ENCODE peak calls at places on chromosome 1, in ten cellular contexts. I is heart right ventricle, G is choroid plexus epithelial cell, R is Peyer's patch, N is MM.1S, A is cardiac fibroblast, J is cardiac muscle cell, U is colonic mucosa, V is right lobe of liver, B is Panc1. X is an unnamed sample.

GRCh38 chr1:51622455-51622913 is 5.6 kb downstream of the OSBPL9 start:
- DNase-seq in I (no peak), G (peak; percentile 72), R (no peak), N (no peak), A (peak; percentile 61), J (peak; percentile 58), U (peak; percentile 36), V (peak; percentile 45), B (peak; percentile 48), X (no peak)

GRCh38 chr1:152044386-152044785 is 7.6 kb upstream of the S100A11 start:
- DNase-seq in I (no peak), G (no peak), R (no peak), N (no peak), A (peak; percentile 69), J (peak; percentile 55), U (no peak), V (no peak), B (no peak), X (no peak)

GRCh38 chr1:151739590-151740355 is 18.5 kb downstream of the RIIAD1 start:
- DNase-seq in I (no peak), G (no peak), R (no peak), N (no peak), A (no peak), J (no peak), U (no peak), V (no peak), B (no peak), X (no peak)

GRCh38 chr1:213987876-213988638 is at the start of gene PROX1:
- DNase-seq in I (peak; percentile 75), G (peak; percentile 86), R (peak; percentile 83), N (peak; percentile 91), A (peak; percentile 91), J (peak; percentile 92), U (peak; percentile 89), V (peak; percentile 82), B (no peak), X (peak; percentile 13)

GRCh38 chr1:164504699-164505098 is 54.3 kb upstream of the PBX1 start:
- DNase-seq in I (no peak), G (peak; percentile 56), R (no peak), N (no peak), A (peak; percentile 23), J (peak; percentile 63), U (no peak), V (no peak), B (no peak), X (no peak)

GRCh38 chr1:212620293-212620692 is 11.7 kb downstream of the ATF3 start:
- DNase-seq in I (no peak), G (no peak), R (no peak), N (no peak), A (no peak), J (no peak), U (no peak), V (no peak), B (no peak), X (no peak)

GRCh38 chr1:172399369-172400072 is 21.0 kb upstream of the C1orf105 start:
- DNase-seq in I (no peak), G (peak; percentile 94), R (no peak), N (peak; percentile 45), A (peak; percentile 97), J (peak; percentile 98), U (peak; percentile 40), V (no peak), B (peak; percentile 85), X (no peak)

GRCh38 chr1:17903386-17903785 is 148.3 kb downstream of the ACTL8 start:
- DNase-seq in I (no peak), G (no peak), R (no peak), N (no peak), A (no peak), J (peak; percentile 22), U (no peak), V (no peak), B (no peak), X (no peak)

GRCh38 chr1:46401964-46402626 is 8.0 kb downstream of the FAAH start:
- DNase-seq in I (peak; percentile 27), G (peak; percentile 98), R (peak; percentile 87), N (no peak), A (peak; percentile 98), J (peak; percentile 98), U (peak; percentile 93), V (peak; percentile 70), B (no peak), X (no peak)

GRCh38 chr1:238123201-238123600 is 232.5 kb upstream of the ZP4 start:
- DNase-seq in I (no peak), G (no peak), R (no peak), N (no peak), A (no peak), J (no peak), U (no peak), V (no peak), B (no peak), X (no peak)

GRCh38 chr1:54517536-54517935 is 30.5 kb upstream of the ACOT11 start:
- DNase-seq in I (no peak), G (no peak), R (no peak), N (no peak), A (no peak), J (no peak), U (no peak), V (no peak), B (no peak), X (no peak)

GRCh38 chr1:239730378-239730777 is 344.0 kb downstream of the CHRM3 start:
- DNase-seq in I (no peak), G (no peak), R (no peak), N (no peak), A (no peak), J (no peak), U (no peak), V (no peak), B (no peak), X (no peak)
- TF ChIP-seq CTCF in I (no peak), G (no peak), R (no peak), N (no peak), A (no peak), J (no peak), U (no peak), V (no peak), B (no peak), X (no peak)

DNA sequence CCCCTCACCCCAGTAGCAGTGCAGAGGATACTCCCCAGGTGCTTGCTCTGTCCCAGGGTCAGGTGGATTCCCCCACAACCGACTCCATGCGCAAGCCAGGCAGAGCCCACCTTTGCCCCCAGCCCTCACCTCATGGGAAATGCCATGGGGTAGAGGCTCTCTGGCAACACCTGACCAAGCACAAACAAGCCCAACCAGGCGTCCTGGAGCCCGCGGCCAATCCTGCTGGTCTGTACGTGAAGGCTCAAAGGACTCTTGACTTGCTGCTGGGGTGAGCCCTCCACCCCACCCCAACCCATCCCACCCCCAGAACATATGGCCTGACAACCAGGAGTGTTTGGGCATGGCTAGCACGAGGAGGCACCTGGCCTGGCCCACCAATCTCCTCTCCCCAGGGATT is 1.8 kb downstream of the ADGRB2 start:
- DNase-seq in I (no peak), G (no peak), R (no peak), N (no peak), A (no peak), J (no peak), U (no peak), V (no peak), B (no peak), X (no peak)
- H3K4me3 ChIP-seq in I (no peak overlapping the region), G (no peak overlapping the region), R (no peak overlapping the region), N (no peak overlapping the region), A (no peak overlapping the region), J (peak overlapping the region; percentile 97), U (no peak overlapping the region), V (no peak overlapping the region), B (peak overlapping the region; percentile 62), X (no peak overlapping the region)

GRCh38 chr1:205437570-205437969 is 15.7 kb upstream of the LEMD1 start:
- DNase-seq in I (no peak), G (no peak), R (no peak), N (no peak), A (no peak), J (no peak), U (no peak), V (no peak), B (no peak), X (no peak)

GRCh38 chr1:205436776-205437485 is 15.1 kb upstream of the LEMD1 start:
- DNase-seq in I (no peak), G (no peak), R (no peak), N (no peak), A (no peak), J (no peak), U (no peak), V (no peak), B (no peak), X (no peak)

GRCh38 chr1:205440476-205441317 is 15.1 kb downstream of the BLACAT1 start:
- DNase-seq in I (no peak), G (peak; percentile 49), R (peak; percentile 86), N (peak; percentile 85), A (peak; percentile 70), J (peak; percentile 81), U (peak; percentile 93), V (no peak), B (no peak), X (peak; percentile 5)

GRCh38 chr1:205440121-205440475 is 15.7 kb downstream of the BLACAT1 start:
- DNase-seq in I (no peak), G (no peak), R (peak; percentile 42), N (no peak), A (no peak), J (no peak), U (no peak), V (no peak), B (no peak), X (no peak)

DNA sequence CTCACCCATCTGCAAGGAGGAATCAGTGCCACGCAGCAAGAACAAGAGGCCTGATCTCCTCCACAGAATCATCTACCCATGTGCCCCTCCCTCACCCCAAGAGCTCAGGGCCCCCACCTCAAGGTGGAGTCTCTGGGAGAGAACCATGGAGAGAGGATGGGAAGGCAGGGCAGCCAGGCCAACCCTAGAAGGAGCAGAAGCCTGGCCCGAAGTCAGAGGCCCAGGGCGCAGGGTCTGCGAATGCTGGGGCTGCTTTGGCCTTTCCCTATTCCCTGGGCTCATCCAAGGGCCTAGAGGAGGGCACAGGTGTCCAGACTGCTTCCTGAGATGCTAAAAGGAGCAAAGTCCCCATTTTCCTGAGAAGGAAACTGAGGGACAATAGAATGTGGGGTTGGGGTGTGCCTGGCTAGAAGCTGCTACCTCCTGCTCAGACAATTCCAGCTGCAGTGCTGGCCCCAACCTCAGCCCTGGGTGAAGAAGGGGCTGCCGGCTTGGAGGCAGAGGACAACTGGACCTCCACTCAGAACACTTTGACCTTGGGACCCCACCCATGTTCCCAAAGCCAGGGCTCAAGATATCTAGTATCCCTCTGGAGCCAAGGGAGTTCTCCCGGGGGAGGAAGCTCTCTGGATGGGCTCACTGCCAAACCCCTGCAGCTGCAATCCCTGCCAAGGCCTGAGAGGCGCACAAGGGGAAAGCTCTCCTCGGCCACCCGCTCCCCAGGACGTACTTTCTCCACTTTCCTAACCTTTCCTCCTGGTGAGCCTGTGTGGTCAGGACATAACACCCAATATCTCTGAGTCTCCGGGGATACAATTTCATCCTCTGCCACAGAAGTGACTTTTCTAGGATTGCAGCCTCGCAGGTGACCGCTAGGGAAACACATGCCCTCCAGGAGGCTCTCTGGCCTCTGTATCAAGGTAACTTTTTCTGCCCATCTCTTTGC is 16.6 kb upstream of the LEMD1 start:
- DNase-seq in I (peak; percentile 84), G (peak; percentile 84), R (peak; percentile 83), N (no peak), A (peak; percentile 88), J (peak; percentile 88), U (peak; percentile 89), V (peak; percentile 80), B (no peak), X (no peak)
- TF ChIP-seq CTCF in I (peak; percentile 63), G (peak; percentile 77), R (no peak), N (no peak), A (peak; percentile 83), J (peak; percentile 62), U (peak; percentile 80), V (peak; percentile 39), B (no peak), X (peak; percentile 29)

GRCh38 chr1:49694251-49694827 is 329.4 kb downstream of the AGBL4 start:
- DNase-seq in I (no peak), G (no peak), R (no peak), N (no peak), A (no peak), J (no peak), U (no peak), V (no peak), B (no peak), X (no peak)
- H3K4me3 ChIP-seq in I (no peak overlapping the region), G (no peak overlapping the region), R (no peak overlapping the region), N (no peak overlapping the region), A (no peak overlapping the region), J (no peak overlapping the region), U (no peak overlapping the region), V (no peak overlapping the region), B (no peak overlapping the region), X (no peak overlapping the region)

X was measured in GM12864.